ENCODE peak calls at places on chromosomes 11 and 22, in ten cellular contexts. S is cardiac muscle cell; R is C1 segment of cervical spinal cord; U is amniotic stem cell; Z is stimulated activated CD4-positive, alpha-beta T cell treated with anti-CD3 and anti-CD28 coated beads, Interleukin-15, amount 100 ng/mL, for 24 hours; X is sigmoid colon; E is SJSA1; G is adrenal gland; Q is astrocyte of the spinal cord; Y is neuronal stem cell. M is an unnamed sample.

GRCh38 chr22:19501897-19502447 is 22.2 kb downstream of the CLDN5 start:
- DNase-seq in S (no peak), R (no peak), U (no peak), Z (no peak), X (no peak), E (no peak), G (no peak), Q (no peak), Y (no peak), M (no peak)

GRCh38 chr11:61783717-61784505 is 8.5 kb downstream of the TMEM258 start:
- DNase-seq in S (peak; percentile 63), R (no peak), U (no peak), Z (no peak), X (no peak), E (no peak), G (no peak), Q (peak; percentile 84), Y (no peak), M (no peak)

GRCh38 chr22:45083659-45084305 is 74.0 kb upstream of the PHF21B start:
- DNase-seq in S (peak; percentile 17), R (no peak), U (no peak), Z (peak; percentile 58), X (no peak), E (peak; percentile 90), G (peak; percentile 42), Q (peak; percentile 84), Y (no peak), M (no peak)

GRCh38 chr11:8658210-8658968 is 24.1 kb downstream of the TRIM66 start:
- DNase-seq in S (peak; percentile 35), R (no peak), U (no peak), Z (no peak), X (no peak), E (no peak), G (no peak), Q (no peak), Y (no peak), M (no peak)

GRCh38 chr11:41351825-41352224 is 107.6 kb downstream of the LRRC4C start:
- DNase-seq in S (no peak), R (no peak), U (no peak), Z (no peak), X (no peak), E (no peak), G (no peak), Q (no peak), Y (no peak), M (no peak)

GRCh38 chr11:34161812-34162506 is 56.5 kb downstream of the NAT10 start:
- DNase-seq in S (no peak), R (no peak), U (no peak), Z (peak; percentile 54), X (no peak), E (no peak), G (peak; percentile 85), Q (no peak), Y (no peak), M (no peak)

GRCh38 chr11:39806652-39807051 is 1652.8 kb downstream of the LRRC4C start:
- DNase-seq in S (no peak), R (no peak), U (no peak), Z (no peak), X (no peak), E (no peak), G (no peak), Q (no peak), Y (no peak), M (no peak)

GRCh38 chr11:4482445-4482844 is at the start of gene OR52K1:
- DNase-seq in S (no peak), R (no peak), U (no peak), Z (no peak), X (no peak), E (no peak), G (peak; percentile 22), Q (no peak), Y (no peak), M (no peak)

GRCh38 chr11:27926981-27927481 is 180.9 kb downstream of the KIF18A start:
- DNase-seq in S (peak; percentile 64), R (no peak), U (peak; percentile 75), Z (no peak), X (no peak), E (no peak), G (no peak), Q (peak; percentile 93), Y (no peak), M (no peak)

GRCh38 chr11:76661835-76662434 is 8.6 kb downstream of the LRRC32 start:
- DNase-seq in S (no peak), R (no peak), U (no peak), Z (no peak), X (peak; percentile 53), E (no peak), G (peak; percentile 11), Q (peak; percentile 42), Y (no peak), M (peak; percentile 48)

GRCh38 chr11:7638710-7639642 is 34.3 kb downstream of the CYB5R2 start:
- DNase-seq in S (no peak), R (no peak), U (no peak), Z (no peak), X (peak; percentile 80), E (no peak), G (no peak), Q (no peak), Y (no peak), M (no peak)

GRCh38 chr11:31369348-31370329 is at the start of the genes DCDC1 and DNAJC24:
- DNase-seq in S (peak; percentile 95), R (peak; percentile 71), U (peak; percentile 84), Z (peak; percentile 95), X (peak; percentile 93), E (peak; percentile 92), G (peak; percentile 91), Q (peak; percentile 93), Y (peak; percentile 91), M (peak; percentile 95)

GRCh38 chr11:35235944-35236666 is 97.1 kb downstream of the CD44 start:
- DNase-seq in S (no peak), R (no peak), U (no peak), Z (peak; percentile 72), X (no peak), E (no peak), G (no peak), Q (peak; percentile 79), Y (no peak), M (no peak)

GRCh38 chr11:69425895-69426544 is 55.4 kb upstream of the LINC01488 start:
- DNase-seq in S (no peak), R (no peak), U (no peak), Z (peak; percentile 61), X (no peak), E (no peak), G (no peak), Q (no peak), Y (no peak), M (peak; percentile 59)